ENCODE peak calls at places on chromosomes 3 and 15, in six cellular contexts. One of them, this sample, is unnamed.

GRCh38 chr3:71658131-71658530 is 67.1 kb downstream of the EIF4E3 start:
- DNase-seq in cardiac muscle cell: no peak
- DNase-seq in suprapubic skin: peak; percentile 83
- DNase-seq in activated T-cell treated with anti-CD3 and anti-CD28 coated beads, Interleukin-2, amount 50 U/mL, for 48 hours: no peak
- DNase-seq in activated naive CD4-positive, alpha-beta T cell treated with Interleukin-2 at 50 U/mL for 16 hours: no peak
- DNase-seq in stimulated activated naive CD4-positive, alpha-beta T cell: no peak
- DNase-seq in this sample: no peak

GRCh38 chr15:96029172-96029571 is 301.3 kb upstream of the NR2F2 start:
- DNase-seq in cardiac muscle cell: no peak
- DNase-seq in suprapubic skin: no peak
- DNase-seq in activated T-cell treated with anti-CD3 and anti-CD28 coated beads, Interleukin-2, amount 50 U/mL, for 48 hours: no peak
- DNase-seq in activated naive CD4-positive, alpha-beta T cell treated with Interleukin-2 at 50 U/mL for 16 hours: no peak
- DNase-seq in stimulated activated naive CD4-positive, alpha-beta T cell: no peak
- DNase-seq in this sample: no peak

GRCh38 chr3:61181874-61182273 is 69.4 kb downstream of the FHIT start:
- DNase-seq in cardiac muscle cell: no peak
- DNase-seq in suprapubic skin: no peak
- DNase-seq in activated T-cell treated with anti-CD3 and anti-CD28 coated beads, Interleukin-2, amount 50 U/mL, for 48 hours: no peak
- DNase-seq in activated naive CD4-positive, alpha-beta T cell treated with Interleukin-2 at 50 U/mL for 16 hours: no peak
- DNase-seq in stimulated activated naive CD4-positive, alpha-beta T cell: no peak
- DNase-seq in this sample: no peak

GRCh38 chr3:101635954-101636798 is 40.8 kb downstream of the ZBTB11 start:
- DNase-seq in cardiac muscle cell: peak; percentile 70
- DNase-seq in suprapubic skin: no peak
- DNase-seq in activated T-cell treated with anti-CD3 and anti-CD28 coated beads, Interleukin-2, amount 50 U/mL, for 48 hours: peak; percentile 84
- DNase-seq in activated naive CD4-positive, alpha-beta T cell treated with Interleukin-2 at 50 U/mL for 16 hours: peak; percentile 70
- DNase-seq in stimulated activated naive CD4-positive, alpha-beta T cell: peak; percentile 32
- DNase-seq in this sample: peak; percentile 33

GRCh38 chr3:15654891-15655290 is 53.3 kb downstream of the BTD start:
- DNase-seq in cardiac muscle cell: no peak
- DNase-seq in suprapubic skin: no peak
- DNase-seq in activated T-cell treated with anti-CD3 and anti-CD28 coated beads, Interleukin-2, amount 50 U/mL, for 48 hours: no peak
- DNase-seq in activated naive CD4-positive, alpha-beta T cell treated with Interleukin-2 at 50 U/mL for 16 hours: no peak
- DNase-seq in stimulated activated naive CD4-positive, alpha-beta T cell: no peak
- DNase-seq in this sample: no peak

GRCh38 chr15:101371081-101371480 is 76.0 kb upstream of the SNRPA1 start:
- DNase-seq in cardiac muscle cell: no peak
- DNase-seq in suprapubic skin: no peak
- DNase-seq in activated T-cell treated with anti-CD3 and anti-CD28 coated beads, Interleukin-2, amount 50 U/mL, for 48 hours: no peak
- DNase-seq in activated naive CD4-positive, alpha-beta T cell treated with Interleukin-2 at 50 U/mL for 16 hours: no peak
- DNase-seq in stimulated activated naive CD4-positive, alpha-beta T cell: no peak
- DNase-seq in this sample: no peak

GRCh38 chr3:49841126-49841525 is 15.2 kb downstream of the TRAIP start:
- DNase-seq in cardiac muscle cell: peak; percentile 49
- DNase-seq in suprapubic skin: no peak
- DNase-seq in activated T-cell treated with anti-CD3 and anti-CD28 coated beads, Interleukin-2, amount 50 U/mL, for 48 hours: peak; percentile 22
- DNase-seq in activated naive CD4-positive, alpha-beta T cell treated with Interleukin-2 at 50 U/mL for 16 hours: no peak
- DNase-seq in stimulated activated naive CD4-positive, alpha-beta T cell: no peak
- DNase-seq in this sample: no peak

GRCh38 chr3:151228291-151229125 is 25.5 kb upstream of the GPR171 start:
- DNase-seq in cardiac muscle cell: no peak
- DNase-seq in suprapubic skin: no peak
- DNase-seq in activated T-cell treated with anti-CD3 and anti-CD28 coated beads, Interleukin-2, amount 50 U/mL, for 48 hours: peak; percentile 52
- DNase-seq in activated naive CD4-positive, alpha-beta T cell treated with Interleukin-2 at 50 U/mL for 16 hours: no peak
- DNase-seq in stimulated activated naive CD4-positive, alpha-beta T cell: no peak
- DNase-seq in this sample: no peak

GRCh38 chr3:172107403-172107802 is 68.0 kb downstream of the FNDC3B start:
- DNase-seq in cardiac muscle cell: no peak
- DNase-seq in suprapubic skin: no peak
- DNase-seq in activated T-cell treated with anti-CD3 and anti-CD28 coated beads, Interleukin-2, amount 50 U/mL, for 48 hours: peak; percentile 65
- DNase-seq in activated naive CD4-positive, alpha-beta T cell treated with Interleukin-2 at 50 U/mL for 16 hours: peak; percentile 63
- DNase-seq in stimulated activated naive CD4-positive, alpha-beta T cell: peak; percentile 14
- DNase-seq in this sample: no peak

GRCh38 chr3:120418446-120418845 is 32.3 kb downstream of the FSTL1 start:
- DNase-seq in cardiac muscle cell: no peak
- DNase-seq in suprapubic skin: no peak
- DNase-seq in activated T-cell treated with anti-CD3 and anti-CD28 coated beads, Interleukin-2, amount 50 U/mL, for 48 hours: no peak
- DNase-seq in activated naive CD4-positive, alpha-beta T cell treated with Interleukin-2 at 50 U/mL for 16 hours: no peak
- DNase-seq in stimulated activated naive CD4-positive, alpha-beta T cell: no peak
- DNase-seq in this sample: no peak

GRCh38 chr15:28096411-28096719 is 2.8 kb downstream of the OCA2 start:
- DNase-seq in cardiac muscle cell: no peak
- DNase-seq in suprapubic skin: no peak
- DNase-seq in activated T-cell treated with anti-CD3 and anti-CD28 coated beads, Interleukin-2, amount 50 U/mL, for 48 hours: no peak
- DNase-seq in activated naive CD4-positive, alpha-beta T cell treated with Interleukin-2 at 50 U/mL for 16 hours: no peak
- DNase-seq in stimulated activated naive CD4-positive, alpha-beta T cell: no peak
- DNase-seq in this sample: no peak

GRCh38 chr3:112013058-112013783 is 14.5 kb downstream of the TAGLN3 start:
- DNase-seq in cardiac muscle cell: peak; percentile 86
- DNase-seq in suprapubic skin: no peak
- DNase-seq in activated T-cell treated with anti-CD3 and anti-CD28 coated beads, Interleukin-2, amount 50 U/mL, for 48 hours: peak; percentile 77
- DNase-seq in activated naive CD4-positive, alpha-beta T cell treated with Interleukin-2 at 50 U/mL for 16 hours: peak; percentile 66
- DNase-seq in stimulated activated naive CD4-positive, alpha-beta T cell: peak; percentile 11
- DNase-seq in this sample: peak; percentile 34

GRCh38 chr3:105459566-105460290 is 93.0 kb downstream of the ALCAM start:
- DNase-seq in cardiac muscle cell: no peak
- DNase-seq in suprapubic skin: no peak
- DNase-seq in activated T-cell treated with anti-CD3 and anti-CD28 coated beads, Interleukin-2, amount 50 U/mL, for 48 hours: no peak
- DNase-seq in activated naive CD4-positive, alpha-beta T cell treated with Interleukin-2 at 50 U/mL for 16 hours: no peak
- DNase-seq in stimulated activated naive CD4-positive, alpha-beta T cell: no peak
- DNase-seq in this sample: no peak

GRCh38 chr3:146072824-146073223 is 88.2 kb downstream of the PLOD2 start:
- DNase-seq in cardiac muscle cell: peak; percentile 47
- DNase-seq in suprapubic skin: no peak
- DNase-seq in activated T-cell treated with anti-CD3 and anti-CD28 coated beads, Interleukin-2, amount 50 U/mL, for 48 hours: no peak
- DNase-seq in activated naive CD4-positive, alpha-beta T cell treated with Interleukin-2 at 50 U/mL for 16 hours: no peak
- DNase-seq in stimulated activated naive CD4-positive, alpha-beta T cell: no peak
- DNase-seq in this sample: no peak

GRCh38 chr15:44545934-44546802 is 9.2 kb downstream of the EIF3J start:
- DNase-seq in cardiac muscle cell: no peak
- DNase-seq in suprapubic skin: no peak
- DNase-seq in activated T-cell treated with anti-CD3 and anti-CD28 coated beads, Interleukin-2, amount 50 U/mL, for 48 hours: peak; percentile 64
- DNase-seq in activated naive CD4-positive, alpha-beta T cell treated with Interleukin-2 at 50 U/mL for 16 hours: peak; percentile 62
- DNase-seq in stimulated activated naive CD4-positive, alpha-beta T cell: no peak
- DNase-seq in this sample: peak; percentile 54

GRCh38 chr3:39141211-39141995 is 12.0 kb downstream of the CSRNP1 start:
- DNase-seq in cardiac muscle cell: no peak
- DNase-seq in suprapubic skin: peak; percentile 88
- DNase-seq in activated T-cell treated with anti-CD3 and anti-CD28 coated beads, Interleukin-2, amount 50 U/mL, for 48 hours: peak; percentile 15
- DNase-seq in activated naive CD4-positive, alpha-beta T cell treated with Interleukin-2 at 50 U/mL for 16 hours: no peak
- DNase-seq in stimulated activated naive CD4-positive, alpha-beta T cell: peak; percentile 35
- DNase-seq in this sample: no peak

GRCh38 chr3:110814170-110815007 is 257.2 kb upstream of the NECTIN3 start:
- DNase-seq in cardiac muscle cell: no peak
- DNase-seq in suprapubic skin: no peak
- DNase-seq in activated T-cell treated with anti-CD3 and anti-CD28 coated beads, Interleukin-2, amount 50 U/mL, for 48 hours: peak; percentile 70
- DNase-seq in activated naive CD4-positive, alpha-beta T cell treated with Interleukin-2 at 50 U/mL for 16 hours: peak; percentile 51
- DNase-seq in stimulated activated naive CD4-positive, alpha-beta T cell: no peak
- DNase-seq in this sample: peak; percentile 61

GRCh38 chr3:65729973-65730372 is 308.7 kb downstream of the MAGI1 start:
- DNase-seq in cardiac muscle cell: no peak
- DNase-seq in suprapubic skin: no peak
- DNase-seq in activated T-cell treated with anti-CD3 and anti-CD28 coated beads, Interleukin-2, amount 50 U/mL, for 48 hours: no peak
- DNase-seq in activated naive CD4-positive, alpha-beta T cell treated with Interleukin-2 at 50 U/mL for 16 hours: no peak
- DNase-seq in stimulated activated naive CD4-positive, alpha-beta T cell: no peak
- DNase-seq in this sample: no peak

GRCh38 chr15:63389902-63390301 is 8.3 kb upstream of the CA12 start:
- DNase-seq in cardiac muscle cell: no peak
- DNase-seq in suprapubic skin: no peak
- DNase-seq in activated T-cell treated with anti-CD3 and anti-CD28 coated beads, Interleukin-2, amount 50 U/mL, for 48 hours: no peak
- DNase-seq in activated naive CD4-positive, alpha-beta T cell treated with Interleukin-2 at 50 U/mL for 16 hours: no peak
- DNase-seq in stimulated activated naive CD4-positive, alpha-beta T cell: no peak
- DNase-seq in this sample: no peak

GRCh38 chr3:188053710-188054379 is 100.1 kb upstream of the LPP start:
- DNase-seq in cardiac muscle cell: no peak
- DNase-seq in suprapubic skin: no peak
- DNase-seq in activated T-cell treated with anti-CD3 and anti-CD28 coated beads, Interleukin-2, amount 50 U/mL, for 48 hours: no peak
- DNase-seq in activated naive CD4-positive, alpha-beta T cell treated with Interleukin-2 at 50 U/mL for 16 hours: no peak
- DNase-seq in stimulated activated naive CD4-positive, alpha-beta T cell: no peak
- DNase-seq in this sample: no peak

GRCh38 chr3:116263842-116264545 is 181.3 kb downstream of the LSAMP start:
- DNase-seq in cardiac muscle cell: no peak
- DNase-seq in suprapubic skin: no peak
- DNase-seq in activated T-cell treated with anti-CD3 and anti-CD28 coated beads, Interleukin-2, amount 50 U/mL, for 48 hours: no peak
- DNase-seq in activated naive CD4-positive, alpha-beta T cell treated with Interleukin-2 at 50 U/mL for 16 hours: no peak
- DNase-seq in stimulated activated naive CD4-positive, alpha-beta T cell: no peak
- DNase-seq in this sample: no peak

GRCh38 chr3:127459205-127459604 is 131.3 kb downstream of the TPRA1 start:
- DNase-seq in cardiac muscle cell: no peak
- DNase-seq in suprapubic skin: no peak
- DNase-seq in activated T-cell treated with anti-CD3 and anti-CD28 coated beads, Interleukin-2, amount 50 U/mL, for 48 hours: no peak
- DNase-seq in activated naive CD4-positive, alpha-beta T cell treated with Interleukin-2 at 50 U/mL for 16 hours: no peak
- DNase-seq in stimulated activated naive CD4-positive, alpha-beta T cell: no peak
- DNase-seq in this sample: no peak

GRCh38 chr3:147661916-147662315 is 252.8 kb downstream of the ZIC1 start:
- DNase-seq in cardiac muscle cell: no peak
- DNase-seq in suprapubic skin: no peak
- DNase-seq in activated T-cell treated with anti-CD3 and anti-CD28 coated beads, Interleukin-2, amount 50 U/mL, for 48 hours: no peak
- DNase-seq in activated naive CD4-positive, alpha-beta T cell treated with Interleukin-2 at 50 U/mL for 16 hours: no peak
- DNase-seq in stimulated activated naive CD4-positive, alpha-beta T cell: no peak
- DNase-seq in this sample: no peak

GRCh38 chr15:78059110-78059839 is 18.2 kb downstream of the TBC1D2B start:
- DNase-seq in cardiac muscle cell: no peak
- DNase-seq in suprapubic skin: no peak
- DNase-seq in activated T-cell treated with anti-CD3 and anti-CD28 coated beads, Interleukin-2, amount 50 U/mL, for 48 hours: no peak
- DNase-seq in activated naive CD4-positive, alpha-beta T cell treated with Interleukin-2 at 50 U/mL for 16 hours: no peak
- DNase-seq in stimulated activated naive CD4-positive, alpha-beta T cell: no peak
- DNase-seq in this sample: no peak

GRCh38 chr15:62119224-62119925 is 45.7 kb downstream of the C2CD4B start:
- DNase-seq in cardiac muscle cell: no peak
- DNase-seq in suprapubic skin: no peak
- DNase-seq in activated T-cell treated with anti-CD3 and anti-CD28 coated beads, Interleukin-2, amount 50 U/mL, for 48 hours: no peak
- DNase-seq in activated naive CD4-positive, alpha-beta T cell treated with Interleukin-2 at 50 U/mL for 16 hours: peak; percentile 22
- DNase-seq in stimulated activated naive CD4-positive, alpha-beta T cell: no peak
- DNase-seq in this sample: no peak

GRCh38 chr3:102979682-102980378 is 545.0 kb downstream of the ZPLD1 start:
- DNase-seq in cardiac muscle cell: no peak
- DNase-seq in suprapubic skin: peak; percentile 82
- DNase-seq in activated T-cell treated with anti-CD3 and anti-CD28 coated beads, Interleukin-2, amount 50 U/mL, for 48 hours: no peak
- DNase-seq in activated naive CD4-positive, alpha-beta T cell treated with Interleukin-2 at 50 U/mL for 16 hours: no peak
- DNase-seq in stimulated activated naive CD4-positive, alpha-beta T cell: no peak
- DNase-seq in this sample: no peak

GRCh38 chr15:100049936-100050876 is 291.6 kb downstream of the ADAMTS17 start:
- DNase-seq in cardiac muscle cell: no peak
- DNase-seq in suprapubic skin: peak; percentile 49
- DNase-seq in activated T-cell treated with anti-CD3 and anti-CD28 coated beads, Interleukin-2, amount 50 U/mL, for 48 hours: no peak
- DNase-seq in activated naive CD4-positive, alpha-beta T cell treated with Interleukin-2 at 50 U/mL for 16 hours: no peak
- DNase-seq in stimulated activated naive CD4-positive, alpha-beta T cell: no peak
- DNase-seq in this sample: no peak

GRCh38 chr3:99114565-99115291 is 213.2 kb upstream of the DCBLD2 start:
- DNase-seq in cardiac muscle cell: peak; percentile 31
- DNase-seq in suprapubic skin: no peak
- DNase-seq in activated T-cell treated with anti-CD3 and anti-CD28 coated beads, Interleukin-2, amount 50 U/mL, for 48 hours: no peak
- DNase-seq in activated naive CD4-positive, alpha-beta T cell treated with Interleukin-2 at 50 U/mL for 16 hours: no peak
- DNase-seq in stimulated activated naive CD4-positive, alpha-beta T cell: no peak
- DNase-seq in this sample: no peak

GRCh38 chr3:184240384-184241140 is 8.2 kb downstream of the ALG3 start:
- DNase-seq in cardiac muscle cell: peak; percentile 71
- DNase-seq in suprapubic skin: no peak
- DNase-seq in activated T-cell treated with anti-CD3 and anti-CD28 coated beads, Interleukin-2, amount 50 U/mL, for 48 hours: no peak
- DNase-seq in activated naive CD4-positive, alpha-beta T cell treated with Interleukin-2 at 50 U/mL for 16 hours: no peak
- DNase-seq in stimulated activated naive CD4-positive, alpha-beta T cell: no peak
- DNase-seq in this sample: no peak

GRCh38 chr3:184361932-184362667 is 590 bp downstream of the POLR2H start:
- DNase-seq in cardiac muscle cell: peak; percentile 69
- DNase-seq in suprapubic skin: no peak
- DNase-seq in activated T-cell treated with anti-CD3 and anti-CD28 coated beads, Interleukin-2, amount 50 U/mL, for 48 hours: peak; percentile 77
- DNase-seq in activated naive CD4-positive, alpha-beta T cell treated with Interleukin-2 at 50 U/mL for 16 hours: peak; percentile 52
- DNase-seq in stimulated activated naive CD4-positive, alpha-beta T cell: peak; percentile 48
- DNase-seq in this sample: no peak